ENCODE peak calls at places on chromosomes 12 and 14, in six cellular contexts. One of them, this sample, is unnamed.
A peak's percentile ranks its signal among the peaks of the same experiment; 100 is the strongest.

GRCh38 chr12:70444903-70445302 is 78.8 kb downstream of the KCNMB4 start:
- DNase-seq in GM12892: no peak
- DNase-seq in GM12878: no peak
- DNase-seq in K562: no peak
- DNase-seq in HepG2: no peak
- DNase-seq in H1: no peak
- DNase-seq in this sample: no peak

GRCh38 chr14:35347323-35348043 is 55.3 kb downstream of the PSMA6 start:
- DNase-seq in H1: no peak
- DNase-seq in HepG2: peak; percentile 99
- DNase-seq in GM12892: no peak
- DNase-seq in GM12878: no peak
- DNase-seq in K562: no peak
- DNase-seq in this sample: no peak

GRCh38 chr12:56079729-56080555 is at the start of gene ERBB3:
- DNase-seq in HepG2: peak; percentile 82
- DNase-seq in K562: peak; percentile 94
- DNase-seq in GM12892: peak; percentile 58
- DNase-seq in H1: no peak
- DNase-seq in GM12878: no peak
- DNase-seq in this sample: peak; percentile 61

GRCh38 chr12:18165422-18165871 is 75.5 kb upstream of the RERGL start:
- DNase-seq in HepG2: no peak
- DNase-seq in GM12878: peak; percentile 82
- DNase-seq in GM12892: no peak
- DNase-seq in K562: no peak
- DNase-seq in H1: no peak
- DNase-seq in this sample: no peak

GRCh38 chr14:99177876-99178630 is 93.9 kb downstream of the BCL11B start:
- DNase-seq in GM12892: no peak
- DNase-seq in K562: no peak
- DNase-seq in H1: no peak
- DNase-seq in HepG2: no peak
- DNase-seq in GM12878: no peak
- DNase-seq in this sample: no peak

GRCh38 chr12:40336573-40337199 is 111.9 kb downstream of the LRRK2 start:
- DNase-seq in GM12878: no peak
- DNase-seq in K562: peak; percentile 15
- DNase-seq in H1: no peak
- DNase-seq in GM12892: no peak
- DNase-seq in HepG2: peak; percentile 2
- DNase-seq in this sample: peak; percentile 3

GRCh38 chr14:76350671-76351070 is 25.3 kb upstream of the ESRRB start:
- DNase-seq in H1: no peak
- DNase-seq in GM12878: no peak
- DNase-seq in K562: no peak
- DNase-seq in HepG2: no peak
- DNase-seq in GM12892: no peak
- DNase-seq in this sample: no peak

GRCh38 chr12:84911331-84912190 is 1.0 kb downstream of the SLC6A15 start:
- DNase-seq in H1: peak; percentile 67
- DNase-seq in GM12892: peak; percentile 1
- DNase-seq in HepG2: no peak
- DNase-seq in K562: no peak
- DNase-seq in GM12878: no peak
- DNase-seq in this sample: peak; percentile 7

GRCh38 chr14:81055971-81056370 is 100.5 kb downstream of the TSHR start:
- DNase-seq in K562: no peak
- DNase-seq in H1: no peak
- DNase-seq in HepG2: no peak
- DNase-seq in GM12878: no peak
- DNase-seq in GM12892: no peak
- DNase-seq in this sample: no peak

GRCh38 chr12:110546339-110546738 is 36.8 kb downstream of the PPTC7 start:
- DNase-seq in GM12892: no peak
- DNase-seq in K562: no peak
- DNase-seq in GM12878: no peak
- DNase-seq in H1: no peak
- DNase-seq in HepG2: no peak
- DNase-seq in this sample: no peak

GRCh38 chr12:131340616-131341210 is 370.2 kb upstream of the SFSWAP start:
- DNase-seq in H1: no peak
- DNase-seq in HepG2: no peak
- DNase-seq in K562: no peak
- DNase-seq in GM12892: no peak
- DNase-seq in GM12878: no peak
- DNase-seq in this sample: no peak

GRCh38 chr14:85154714-85155113 is 375.2 kb upstream of the FLRT2 start:
- DNase-seq in H1: no peak
- DNase-seq in GM12878: no peak
- DNase-seq in K562: no peak
- DNase-seq in GM12892: no peak
- DNase-seq in HepG2: no peak
- DNase-seq in this sample: no peak

GRCh38 chr12:45464699-45465098 is 248.8 kb downstream of the ANO6 start:
- DNase-seq in GM12878: no peak
- DNase-seq in HepG2: no peak
- DNase-seq in H1: no peak
- DNase-seq in K562: no peak
- DNase-seq in GM12892: no peak
- DNase-seq in this sample: no peak

GRCh38 chr12:93777249-93777648 is 100.1 kb downstream of the CRADD start:
- DNase-seq in H1: no peak
- DNase-seq in GM12892: no peak
- DNase-seq in GM12878: no peak
- DNase-seq in K562: no peak
- DNase-seq in HepG2: no peak
- DNase-seq in this sample: no peak

GRCh38 chr12:9798008-9798619 is 29.2 kb upstream of the KLRF1 start:
- DNase-seq in K562: peak; percentile 32
- DNase-seq in HepG2: peak; percentile 41
- DNase-seq in H1: peak; percentile 43
- DNase-seq in GM12892: no peak
- DNase-seq in GM12878: peak; percentile 85
- DNase-seq in this sample: no peak

GRCh38 chr12:93199831-93200236 is 177.9 kb upstream of the NUDT4 start:
- DNase-seq in K562: no peak
- DNase-seq in GM12892: no peak
- DNase-seq in H1: no peak
- DNase-seq in HepG2: no peak
- DNase-seq in GM12878: no peak
- DNase-seq in this sample: no peak

GRCh38 chr12:71476513-71476912 is 36.9 kb downstream of the LGR5 start:
- DNase-seq in HepG2: no peak
- DNase-seq in GM12878: no peak
- DNase-seq in GM12892: no peak
- DNase-seq in K562: no peak
- DNase-seq in H1: no peak
- DNase-seq in this sample: no peak

GRCh38 chr12:90069711-90070110 is 361.1 kb upstream of the ATP2B1 start:
- DNase-seq in GM12878: no peak
- DNase-seq in H1: no peak
- DNase-seq in HepG2: no peak
- DNase-seq in GM12892: no peak
- DNase-seq in K562: no peak
- DNase-seq in this sample: no peak

GRCh38 chr12:51004504-51004903 is 21.7 kb downstream of the SLC11A2 start:
- DNase-seq in GM12892: no peak
- DNase-seq in GM12878: no peak
- DNase-seq in K562: no peak
- DNase-seq in H1: no peak
- DNase-seq in HepG2: no peak
- DNase-seq in this sample: no peak

GRCh38 chr14:62313228-62313627 is 551.0 kb downstream of the SNAPC1 start:
- DNase-seq in GM12892: no peak
- DNase-seq in GM12878: no peak
- DNase-seq in HepG2: no peak
- DNase-seq in H1: no peak
- DNase-seq in K562: no peak
- DNase-seq in this sample: no peak

GRCh38 chr12:31629756-31630732 is 29.4 kb upstream of the ETFBKMT start:
- DNase-seq in H1: no peak
- DNase-seq in HepG2: no peak
- DNase-seq in K562: peak; percentile 17
- DNase-seq in GM12892: no peak
- DNase-seq in GM12878: no peak
- DNase-seq in this sample: no peak

GRCh38 chr12:80681287-80681686 is 26.1 kb upstream of the MYF6 start:
- DNase-seq in GM12892: no peak
- DNase-seq in GM12878: no peak
- DNase-seq in K562: no peak
- DNase-seq in HepG2: no peak
- DNase-seq in H1: no peak
- DNase-seq in this sample: no peak

GRCh38 chr14:103057028-103057371 is 349 bp downstream of the CDC42BPB start:
- DNase-seq in K562: no peak
- DNase-seq in H1: no peak
- DNase-seq in GM12878: no peak
- DNase-seq in HepG2: no peak
- DNase-seq in GM12892: no peak
- DNase-seq in this sample: no peak
- TF ChIP-seq POLR2A in K562: no peak
- TF ChIP-seq POLR2A in H1: no peak
- TF ChIP-seq POLR2A in GM12878: peak; percentile 38
- TF ChIP-seq POLR2A in HepG2: no peak
- TF ChIP-seq POLR2A in GM12892: no peak
- TF ChIP-seq POLR2A in this sample: no peak

GRCh38 chr12:124410354-124411175 is 115.7 kb downstream of the RFLNA start:
- DNase-seq in H1: no peak
- DNase-seq in K562: peak; percentile 31
- DNase-seq in GM12892: no peak
- DNase-seq in GM12878: no peak
- DNase-seq in HepG2: no peak
- DNase-seq in this sample: no peak

GRCh38 chr12:124411953-124412645 is 117.2 kb downstream of the RFLNA start:
- DNase-seq in H1: no peak
- DNase-seq in GM12892: no peak
- DNase-seq in GM12878: no peak
- DNase-seq in K562: no peak
- DNase-seq in HepG2: no peak
- DNase-seq in this sample: no peak

GRCh38 chr12:124412646-124413015 is 117.7 kb downstream of the RFLNA start:
- DNase-seq in GM12878: no peak
- DNase-seq in GM12892: no peak
- DNase-seq in HepG2: no peak
- DNase-seq in H1: no peak
- DNase-seq in K562: no peak
- DNase-seq in this sample: no peak

GRCh38 chr12:124413401-124413800 is 118.5 kb downstream of the RFLNA start:
- DNase-seq in GM12878: no peak
- DNase-seq in K562: no peak
- DNase-seq in H1: no peak
- DNase-seq in HepG2: no peak
- DNase-seq in GM12892: no peak
- DNase-seq in this sample: no peak

DNA sequence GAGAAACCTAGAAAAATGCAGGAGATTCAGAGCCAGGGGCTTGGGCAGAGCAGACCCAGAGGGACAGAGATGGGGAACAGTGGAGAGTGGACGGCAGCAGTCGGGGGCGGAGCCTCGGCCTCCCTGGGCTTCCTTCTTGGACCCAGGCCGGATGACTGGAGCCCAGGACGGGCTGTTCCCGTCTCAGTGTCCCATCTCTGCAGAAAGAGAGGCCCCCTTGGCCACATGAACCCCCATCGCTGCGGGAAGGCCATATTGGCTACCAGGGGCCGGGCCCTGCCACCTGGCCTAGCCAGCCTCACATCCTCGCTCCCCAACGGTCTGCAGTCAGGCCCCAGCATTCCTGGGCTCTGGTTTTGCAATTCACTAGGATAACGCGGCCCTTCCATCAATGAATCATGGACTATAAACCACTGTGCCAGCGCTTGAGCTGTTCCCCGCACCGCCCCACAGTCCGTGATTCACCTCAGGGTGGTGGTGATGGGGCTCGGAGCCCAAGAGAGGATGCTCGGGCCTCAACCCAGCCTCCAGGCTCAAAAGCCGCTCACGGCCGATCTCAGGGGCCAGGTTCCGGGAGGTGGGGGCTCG is 116.5 kb downstream of the RFLNA start:
- DNase-seq in HepG2: no peak
- DNase-seq in GM12892: no peak
- DNase-seq in K562: no peak
- DNase-seq in H1: no peak
- DNase-seq in GM12878: no peak
- DNase-seq in this sample: no peak
- TF ChIP-seq TAF1 in HepG2: no peak
- TF ChIP-seq TAF1 in GM12892: no peak
- TF ChIP-seq TAF1 in K562: no peak
- TF ChIP-seq TAF1 in H1: no peak
- TF ChIP-seq TAF1 in GM12878: no peak
- TF ChIP-seq TAF1 in this sample: no peak

GRCh38 chr14:31269599-31270195 is 62.1 kb upstream of the HECTD1 start:
- DNase-seq in GM12892: no peak
- DNase-seq in K562: no peak
- DNase-seq in H1: no peak
- DNase-seq in GM12878: no peak
- DNase-seq in HepG2: no peak
- DNase-seq in this sample: no peak

GRCh38 chr14:31266437-31267331 is 59.1 kb upstream of the HECTD1 start:
- DNase-seq in H1: no peak
- DNase-seq in K562: no peak
- DNase-seq in GM12878: no peak
- DNase-seq in HepG2: no peak
- DNase-seq in GM12892: no peak
- DNase-seq in this sample: no peak

GRCh38 chr14:31265701-31266398 is 58.3 kb upstream of the HECTD1 start:
- DNase-seq in H1: no peak
- DNase-seq in GM12878: no peak
- DNase-seq in K562: no peak
- DNase-seq in GM12892: no peak
- DNase-seq in HepG2: peak; percentile 89
- DNase-seq in this sample: no peak

GRCh38 chr14:31270196-31270772 is 62.7 kb upstream of the HECTD1 start:
- DNase-seq in H1: no peak
- DNase-seq in HepG2: peak; percentile 77
- DNase-seq in GM12878: no peak
- DNase-seq in K562: peak; percentile 16
- DNase-seq in GM12892: no peak
- DNase-seq in this sample: no peak

GRCh38 chr14:31268216-31268615 is 60.6 kb upstream of the HECTD1 start:
- DNase-seq in GM12892: no peak
- DNase-seq in K562: no peak
- DNase-seq in H1: no peak
- DNase-seq in GM12878: no peak
- DNase-seq in HepG2: no peak
- DNase-seq in this sample: no peak
- TF ChIP-seq POLR2A in GM12892: no peak
- TF ChIP-seq POLR2A in K562: no peak
- TF ChIP-seq POLR2A in H1: no peak
- TF ChIP-seq POLR2A in GM12878: no peak
- TF ChIP-seq POLR2A in HepG2: no peak
- TF ChIP-seq POLR2A in this sample: no peak

DNA sequence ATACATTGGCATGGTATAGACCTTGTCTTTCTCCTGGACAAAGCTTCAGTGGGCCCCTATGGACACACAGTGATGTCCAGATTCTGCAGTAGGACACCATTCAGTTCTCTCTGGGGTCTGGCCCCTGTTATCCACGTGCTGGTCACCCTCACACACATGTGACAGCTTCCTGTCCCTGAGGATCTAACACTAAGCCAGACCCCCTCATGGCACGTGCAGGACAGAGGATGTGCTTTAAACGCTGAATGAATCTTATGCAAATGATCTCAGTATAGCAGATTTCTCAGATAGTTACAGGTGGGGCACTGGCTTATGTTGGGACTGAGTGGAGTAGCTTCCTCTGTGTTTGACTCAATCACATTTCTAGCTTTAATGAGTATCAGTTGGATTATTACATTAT is 33.7 kb downstream of the SLC24A4 start:
- DNase-seq in K562: no peak
- DNase-seq in HepG2: no peak
- DNase-seq in GM12892: no peak
- DNase-seq in H1: no peak
- DNase-seq in GM12878: no peak
- DNase-seq in this sample: no peak
- TF ChIP-seq TAF1 in K562: no peak
- TF ChIP-seq TAF1 in HepG2: no peak
- TF ChIP-seq TAF1 in GM12892: no peak
- TF ChIP-seq TAF1 in H1: no peak
- TF ChIP-seq TAF1 in GM12878: no peak
- TF ChIP-seq TAF1 in this sample: no peak

This sample was measured in GM12891.